ENCODE peak calls at places on chromosomes 7 and 10, in five cellular contexts. One of them, this sample, is unnamed.

GRCh38 chr10:560314-560992 is 129.0 kb downstream of the DIP2C start:
- DNase-seq in transverse colon: no peak
- DNase-seq in esophagus muscularis mucosa: no peak
- DNase-seq in HCT116: no peak
- DNase-seq in HepG2: no peak
- DNase-seq in this sample: no peak

GRCh38 chr10:451021-451471 is 238.4 kb downstream of the DIP2C start:
- DNase-seq in HCT116: no peak
- DNase-seq in transverse colon: peak; percentile 44
- DNase-seq in esophagus muscularis mucosa: no peak
- DNase-seq in HepG2: no peak
- DNase-seq in this sample: no peak

GRCh38 chr7:102292813-102293798 is 6.4 kb downstream of the SH2B2 start:
- DNase-seq in HCT116: no peak
- DNase-seq in transverse colon: no peak
- DNase-seq in HepG2: no peak
- DNase-seq in esophagus muscularis mucosa: no peak
- DNase-seq in this sample: no peak

GRCh38 chr7:27697861-27698430 is 35.3 kb upstream of the HIBADH start:
- DNase-seq in HCT116: peak; percentile 8
- DNase-seq in esophagus muscularis mucosa: no peak
- DNase-seq in HepG2: peak; percentile 39
- DNase-seq in transverse colon: peak; percentile 63
- DNase-seq in this sample: no peak

GRCh38 chr7:159253657-159254056 is 109.0 kb upstream of the VIPR2 start:
- DNase-seq in transverse colon: no peak
- DNase-seq in esophagus muscularis mucosa: no peak
- DNase-seq in HepG2: no peak
- DNase-seq in HCT116: no peak
- DNase-seq in this sample: no peak

GRCh38 chr7:90288154-90288553 is 33.0 kb downstream of the FAM237B start:
- DNase-seq in HCT116: no peak
- DNase-seq in HepG2: no peak
- DNase-seq in esophagus muscularis mucosa: no peak
- DNase-seq in transverse colon: no peak
- DNase-seq in this sample: no peak

GRCh38 chr7:38463277-38464224 is 167.6 kb downstream of the AMPH start:
- DNase-seq in HCT116: no peak
- DNase-seq in HepG2: no peak
- DNase-seq in esophagus muscularis mucosa: no peak
- DNase-seq in transverse colon: peak; percentile 51
- DNase-seq in this sample: no peak

GRCh38 chr7:34550996-34551395 is 107.0 kb upstream of the NPSR1 start:
- DNase-seq in transverse colon: no peak
- DNase-seq in esophagus muscularis mucosa: no peak
- DNase-seq in HCT116: no peak
- DNase-seq in HepG2: no peak
- DNase-seq in this sample: no peak

GRCh38 chr7:110835209-110835608 is 255.7 kb upstream of the LRRN3 start:
- DNase-seq in transverse colon: peak; percentile 23
- DNase-seq in HCT116: no peak
- DNase-seq in esophagus muscularis mucosa: no peak
- DNase-seq in HepG2: peak; percentile 18
- DNase-seq in this sample: no peak

GRCh38 chr7:109092268-109092667 is 522.6 kb downstream of the DNAJB9 start:
- DNase-seq in HepG2: no peak
- DNase-seq in esophagus muscularis mucosa: no peak
- DNase-seq in HCT116: peak; percentile 0
- DNase-seq in transverse colon: no peak
- DNase-seq in this sample: no peak

GRCh38 chr10:96017227-96017687 is 26.1 kb upstream of the CCNJ start:
- DNase-seq in esophagus muscularis mucosa: no peak
- DNase-seq in transverse colon: peak; percentile 21
- DNase-seq in HCT116: peak; percentile 51
- DNase-seq in HepG2: peak; percentile 68
- DNase-seq in this sample: no peak

GRCh38 chr7:85154282-85154937 is 32.4 kb downstream of the SEMA3D start:
- DNase-seq in HCT116: no peak
- DNase-seq in transverse colon: no peak
- DNase-seq in HepG2: no peak
- DNase-seq in esophagus muscularis mucosa: no peak
- DNase-seq in this sample: no peak

GRCh38 chr7:40329601-40330153 is 194.9 kb downstream of the SUGCT start:
- DNase-seq in HCT116: peak; percentile 41
- DNase-seq in esophagus muscularis mucosa: no peak
- DNase-seq in HepG2: peak; percentile 52
- DNase-seq in transverse colon: no peak
- DNase-seq in this sample: no peak

GRCh38 chr10:101939273-101939635 is 95.7 kb upstream of the KCNIP2 start:
- DNase-seq in esophagus muscularis mucosa: no peak
- DNase-seq in transverse colon: no peak
- DNase-seq in HCT116: peak; percentile 87
- DNase-seq in HepG2: no peak
- DNase-seq in this sample: no peak

GRCh38 chr7:137342751-137343482 is 616 bp downstream of the PTN start:
- DNase-seq in transverse colon: no peak
- DNase-seq in HepG2: no peak
- DNase-seq in HCT116: no peak
- DNase-seq in esophagus muscularis mucosa: no peak
- DNase-seq in this sample: no peak

GRCh38 chr10:80581469-80581835 is 43.8 kb downstream of the SH2D4B start:
- DNase-seq in transverse colon: peak; percentile 73
- DNase-seq in HepG2: no peak
- DNase-seq in HCT116: no peak
- DNase-seq in esophagus muscularis mucosa: peak; percentile 31
- DNase-seq in this sample: peak; percentile 26

GRCh38 chr10:114623661-114624294 is 34.3 kb downstream of the ABLIM1 start:
- DNase-seq in esophagus muscularis mucosa: no peak
- DNase-seq in transverse colon: no peak
- DNase-seq in HepG2: peak; percentile 95
- DNase-seq in HCT116: peak; percentile 59
- DNase-seq in this sample: no peak

GRCh38 chr10:25642736-25643135 is 291.3 kb upstream of the MYO3A start:
- DNase-seq in transverse colon: no peak
- DNase-seq in esophagus muscularis mucosa: no peak
- DNase-seq in HCT116: no peak
- DNase-seq in HepG2: no peak
- DNase-seq in this sample: no peak

GRCh38 chr10:76576276-76576962 is 1061.2 kb downstream of the KCNMA1 start:
- DNase-seq in esophagus muscularis mucosa: no peak
- DNase-seq in transverse colon: no peak
- DNase-seq in HepG2: no peak
- DNase-seq in HCT116: no peak
- DNase-seq in this sample: no peak

GRCh38 chr10:106722524-106722923 is 442.0 kb downstream of the SORCS1 start:
- DNase-seq in esophagus muscularis mucosa: no peak
- DNase-seq in transverse colon: peak; percentile 17
- DNase-seq in HepG2: no peak
- DNase-seq in HCT116: no peak
- DNase-seq in this sample: no peak

GRCh38 chr10:101291254-101292193 is 62.3 kb upstream of the LBX1 start:
- DNase-seq in transverse colon: peak; percentile 36
- DNase-seq in esophagus muscularis mucosa: no peak
- DNase-seq in HepG2: peak; percentile 30
- DNase-seq in HCT116: no peak
- DNase-seq in this sample: no peak

GRCh38 chr10:72303424-72304128 is 29.9 kb downstream of the DDIT4 start:
- DNase-seq in transverse colon: no peak
- DNase-seq in HepG2: no peak
- DNase-seq in HCT116: no peak
- DNase-seq in esophagus muscularis mucosa: no peak
- DNase-seq in this sample: no peak

GRCh38 chr10:77890097-77890496 is 36.5 kb downstream of the DLG5 start:
- DNase-seq in esophagus muscularis mucosa: no peak
- DNase-seq in HepG2: no peak
- DNase-seq in HCT116: peak; percentile 43
- DNase-seq in transverse colon: no peak
- DNase-seq in this sample: no peak

GRCh38 chr7:98321301-98321700 is 39.8 kb downstream of the BRI3 start:
- DNase-seq in HepG2: no peak
- DNase-seq in esophagus muscularis mucosa: no peak
- DNase-seq in HCT116: no peak
- DNase-seq in transverse colon: no peak
- DNase-seq in this sample: no peak

GRCh38 chr10:118953999-118954398 is 75.5 kb upstream of the NANOS1 start:
- DNase-seq in esophagus muscularis mucosa: peak; percentile 89
- DNase-seq in HepG2: no peak
- DNase-seq in HCT116: no peak
- DNase-seq in transverse colon: no peak
- DNase-seq in this sample: no peak

GRCh38 chr7:137908106-137908505 is 61.3 kb upstream of the DGKI start:
- DNase-seq in HCT116: no peak
- DNase-seq in transverse colon: no peak
- DNase-seq in HepG2: no peak
- DNase-seq in esophagus muscularis mucosa: no peak
- DNase-seq in this sample: no peak

GRCh38 chr7:26868841-26869505 is 4.6 kb upstream of the SKAP2 start:
- DNase-seq in transverse colon: no peak
- DNase-seq in HepG2: no peak
- DNase-seq in HCT116: peak; percentile 43
- DNase-seq in esophagus muscularis mucosa: no peak
- DNase-seq in this sample: no peak

GRCh38 chr7:12638851-12639467 is 48.5 kb upstream of the ARL4A start:
- DNase-seq in esophagus muscularis mucosa: no peak
- DNase-seq in transverse colon: no peak
- DNase-seq in HCT116: peak; percentile 36
- DNase-seq in HepG2: peak; percentile 43
- DNase-seq in this sample: no peak

GRCh38 chr10:78193189-78193588 is 159.5 kb downstream of the RPS24 start:
- DNase-seq in HCT116: no peak
- DNase-seq in transverse colon: no peak
- DNase-seq in HepG2: no peak
- DNase-seq in esophagus muscularis mucosa: no peak
- DNase-seq in this sample: no peak

GRCh38 chr7:28142650-28143049 is 37.9 kb downstream of the JAZF1 start:
- DNase-seq in HepG2: no peak
- DNase-seq in esophagus muscularis mucosa: no peak
- DNase-seq in HCT116: no peak
- DNase-seq in transverse colon: no peak
- DNase-seq in this sample: no peak

GRCh38 chr7:31075006-31075405 is 22.9 kb downstream of the ADCYAP1R1 start:
- DNase-seq in transverse colon: no peak
- DNase-seq in HepG2: no peak
- DNase-seq in HCT116: no peak
- DNase-seq in esophagus muscularis mucosa: no peak
- DNase-seq in this sample: no peak

DNA sequence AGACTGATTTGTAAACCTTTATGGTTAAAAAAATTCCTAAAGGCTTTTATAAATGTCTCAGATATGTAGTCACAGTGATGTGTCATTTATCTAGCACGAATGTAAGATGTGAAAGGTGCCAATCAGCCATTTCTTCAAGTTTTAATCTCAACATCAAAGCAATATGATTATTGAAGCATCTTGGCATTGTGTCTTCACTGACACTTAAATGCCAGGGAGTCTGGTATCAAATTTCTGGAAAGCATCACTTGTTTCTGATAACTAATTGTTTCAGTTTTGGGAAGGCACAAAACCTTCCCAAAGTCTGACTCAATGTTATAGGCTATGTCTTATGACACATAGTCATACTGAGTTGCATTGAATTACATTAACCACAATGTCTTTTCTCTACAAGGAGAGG is 492.0 kb upstream of the CNTNAP2 start:
- DNase-seq in transverse colon: no peak
- DNase-seq in HepG2: no peak
- DNase-seq in esophagus muscularis mucosa: no peak
- DNase-seq in HCT116: no peak
- DNase-seq in this sample: no peak
- H3K4me3 ChIP-seq in transverse colon: no peak overlapping the region
- H3K4me3 ChIP-seq in HepG2: no peak overlapping the region
- H3K4me3 ChIP-seq in esophagus muscularis mucosa: no peak overlapping the region
- H3K4me3 ChIP-seq in HCT116: no peak overlapping the region
- H3K4me3 ChIP-seq in this sample: no peak overlapping the region

GRCh38 chr10:86693289-86693688 is 25.0 kb downstream of the LDB3 start:
- DNase-seq in HCT116: no peak
- DNase-seq in esophagus muscularis mucosa: no peak
- DNase-seq in transverse colon: no peak
- DNase-seq in HepG2: no peak
- DNase-seq in this sample: no peak

GRCh38 chr10:86692023-86692514 is 23.8 kb downstream of the LDB3 start:
- DNase-seq in esophagus muscularis mucosa: no peak
- DNase-seq in HepG2: no peak
- DNase-seq in HCT116: no peak
- DNase-seq in transverse colon: no peak
- DNase-seq in this sample: no peak

GRCh38 chr10:86692664-86693063 is 24.4 kb downstream of the LDB3 start:
- DNase-seq in esophagus muscularis mucosa: no peak
- DNase-seq in HepG2: no peak
- DNase-seq in transverse colon: no peak
- DNase-seq in HCT116: no peak
- DNase-seq in this sample: no peak

GRCh38 chr10:86691333-86692022 is 23.2 kb downstream of the LDB3 start:
- DNase-seq in HCT116: no peak
- DNase-seq in HepG2: no peak
- DNase-seq in transverse colon: no peak
- DNase-seq in esophagus muscularis mucosa: no peak
- DNase-seq in this sample: no peak

DNA sequence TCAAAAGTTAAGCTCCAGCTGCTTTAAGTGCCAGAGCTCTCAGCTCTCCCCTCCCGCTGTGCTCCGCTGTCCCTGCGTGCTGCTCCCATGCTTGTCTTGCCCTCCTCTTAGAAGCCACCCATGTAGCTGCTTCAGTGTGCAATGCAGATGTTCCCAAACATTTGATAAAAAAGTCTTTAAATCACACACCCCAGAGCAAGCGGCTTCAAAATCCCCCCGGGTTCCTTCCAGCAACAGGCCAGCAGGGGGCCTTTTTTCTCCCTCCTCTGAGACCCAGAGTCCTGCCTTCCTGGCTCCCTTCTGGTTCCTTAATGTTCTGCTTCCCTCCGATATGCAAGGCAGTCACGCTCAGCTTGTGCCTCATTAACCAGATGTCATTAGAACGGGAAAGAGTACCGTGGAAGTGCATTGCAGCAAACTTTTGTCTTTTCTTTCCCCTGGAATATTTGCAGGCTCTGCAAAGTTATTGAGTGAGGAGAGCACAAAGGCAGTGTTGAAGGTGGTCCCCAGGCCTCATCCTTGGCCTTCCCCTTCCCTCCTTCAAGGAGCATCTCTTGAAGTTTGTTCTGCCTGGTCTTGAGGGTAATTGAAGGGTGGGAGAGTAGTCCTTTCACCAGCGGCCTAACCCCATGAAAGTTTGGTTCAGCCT is 25.5 kb downstream of the LDB3 start:
- DNase-seq in transverse colon: peak; percentile 51
- DNase-seq in HepG2: peak; percentile 19
- DNase-seq in HCT116: no peak
- DNase-seq in esophagus muscularis mucosa: no peak
- DNase-seq in this sample: no peak
- TF ChIP-seq POLR2AphosphoS5 in transverse colon: no peak
- TF ChIP-seq POLR2AphosphoS5 in HepG2: no peak
- TF ChIP-seq POLR2AphosphoS5 in HCT116: no peak
- TF ChIP-seq POLR2AphosphoS5 in esophagus muscularis mucosa: no peak
- TF ChIP-seq POLR2AphosphoS5 in this sample: no peak

GRCh38 chr10:4046030-4046429 is 261.0 kb upstream of the KLF6 start:
- DNase-seq in esophagus muscularis mucosa: no peak
- DNase-seq in transverse colon: no peak
- DNase-seq in HCT116: no peak
- DNase-seq in HepG2: no peak
- DNase-seq in this sample: no peak
- H3K4me3 ChIP-seq in esophagus muscularis mucosa: no peak overlapping the region
- H3K4me3 ChIP-seq in transverse colon: no peak overlapping the region
- H3K4me3 ChIP-seq in HCT116: no peak overlapping the region
- H3K4me3 ChIP-seq in HepG2: no peak overlapping the region
- H3K4me3 ChIP-seq in this sample: no peak overlapping the region

GRCh38 chr10:73800560-73801252 is 10.7 kb downstream of the NDST2 start:
- DNase-seq in esophagus muscularis mucosa: no peak
- DNase-seq in transverse colon: no peak
- DNase-seq in HepG2: no peak
- DNase-seq in HCT116: no peak
- DNase-seq in this sample: no peak
- TF ChIP-seq POLR2AphosphoS5 in esophagus muscularis mucosa: no peak
- TF ChIP-seq POLR2AphosphoS5 in transverse colon: no peak
- TF ChIP-seq POLR2AphosphoS5 in HepG2: no peak
- TF ChIP-seq POLR2AphosphoS5 in HCT116: no peak
- TF ChIP-seq POLR2AphosphoS5 in this sample: no peak